ENCODE peak calls at places on chromosomes 7 and 10, in six cellular contexts. One of them, this sample, is unnamed.
A peak's percentile ranks its signal among the peaks of the same experiment; 100 is the strongest.

GRCh38 chr10:55283041-55283440 is 482.0 kb upstream of the PCDH15 start:
- DNase-seq in fibroblast of lung: peak; percentile 26
- DNase-seq in colonic mucosa: no peak
- DNase-seq in psoas muscle: no peak
- DNase-seq in neural progenitor cell: no peak
- DNase-seq in hepatocyte: no peak
- DNase-seq in this sample: no peak

GRCh38 chr10:3780766-3781457 is 4.1 kb downstream of the KLF6 start:
- DNase-seq in psoas muscle: no peak
- DNase-seq in colonic mucosa: peak; percentile 25
- DNase-seq in neural progenitor cell: no peak
- DNase-seq in fibroblast of lung: no peak
- DNase-seq in hepatocyte: no peak
- DNase-seq in this sample: no peak

GRCh38 chr10:34423607-34424325 is 391.3 kb downstream of the PARD3 start:
- DNase-seq in psoas muscle: no peak
- DNase-seq in colonic mucosa: no peak
- DNase-seq in fibroblast of lung: no peak
- DNase-seq in hepatocyte: no peak
- DNase-seq in neural progenitor cell: no peak
- DNase-seq in this sample: no peak

GRCh38 chr7:34849163-34849960 is 187.9 kb downstream of the DPY19L1 start:
- DNase-seq in hepatocyte: no peak
- DNase-seq in psoas muscle: no peak
- DNase-seq in neural progenitor cell: no peak
- DNase-seq in colonic mucosa: no peak
- DNase-seq in fibroblast of lung: peak; percentile 37
- DNase-seq in this sample: no peak

GRCh38 chr7:114931656-114932011 is 9.7 kb downstream of the MDFIC start:
- DNase-seq in psoas muscle: no peak
- DNase-seq in neural progenitor cell: no peak
- DNase-seq in colonic mucosa: no peak
- DNase-seq in fibroblast of lung: no peak
- DNase-seq in hepatocyte: no peak
- DNase-seq in this sample: no peak

GRCh38 chr7:77497079-77497478 is 40.0 kb upstream of the PTPN12 start:
- DNase-seq in neural progenitor cell: no peak
- DNase-seq in psoas muscle: no peak
- DNase-seq in fibroblast of lung: no peak
- DNase-seq in colonic mucosa: no peak
- DNase-seq in hepatocyte: no peak
- DNase-seq in this sample: no peak

GRCh38 chr10:63217120-63217605 is 84.0 kb downstream of the NRBF2 start:
- DNase-seq in psoas muscle: no peak
- DNase-seq in hepatocyte: peak; percentile 63
- DNase-seq in colonic mucosa: no peak
- DNase-seq in fibroblast of lung: peak; percentile 50
- DNase-seq in neural progenitor cell: peak; percentile 61
- DNase-seq in this sample: no peak

GRCh38 chr7:32481176-32481575 is 9.0 kb downstream of the LSM5 start:
- DNase-seq in psoas muscle: no peak
- DNase-seq in colonic mucosa: no peak
- DNase-seq in hepatocyte: no peak
- DNase-seq in fibroblast of lung: no peak
- DNase-seq in neural progenitor cell: no peak
- DNase-seq in this sample: no peak

GRCh38 chr10:110504111-110504735 is 6.5 kb downstream of the DUSP5 start:
- DNase-seq in psoas muscle: no peak
- DNase-seq in hepatocyte: no peak
- DNase-seq in colonic mucosa: peak; percentile 45
- DNase-seq in neural progenitor cell: no peak
- DNase-seq in fibroblast of lung: peak; percentile 81
- DNase-seq in this sample: no peak

GRCh38 chr7:83738436-83738835 is 89.5 kb upstream of the SEMA3E start:
- DNase-seq in colonic mucosa: no peak
- DNase-seq in fibroblast of lung: no peak
- DNase-seq in neural progenitor cell: peak; percentile 32
- DNase-seq in hepatocyte: no peak
- DNase-seq in psoas muscle: no peak
- DNase-seq in this sample: no peak

GRCh38 chr7:74078461-74078860 is 5.1 kb upstream of the LIMK1 start:
- DNase-seq in hepatocyte: no peak
- DNase-seq in psoas muscle: no peak
- DNase-seq in colonic mucosa: no peak
- DNase-seq in fibroblast of lung: no peak
- DNase-seq in neural progenitor cell: no peak
- DNase-seq in this sample: no peak

GRCh38 chr7:112723416-112723815 is 66.8 kb downstream of the TMEM168 start:
- DNase-seq in hepatocyte: no peak
- DNase-seq in neural progenitor cell: no peak
- DNase-seq in psoas muscle: no peak
- DNase-seq in fibroblast of lung: peak; percentile 43
- DNase-seq in colonic mucosa: no peak
- DNase-seq in this sample: no peak

GRCh38 chr10:110416776-110417732 is 80.7 kb upstream of the DUSP5 start:
- DNase-seq in psoas muscle: no peak
- DNase-seq in fibroblast of lung: no peak
- DNase-seq in neural progenitor cell: no peak
- DNase-seq in colonic mucosa: peak; percentile 74
- DNase-seq in hepatocyte: no peak
- DNase-seq in this sample: peak; percentile 75

GRCh38 chr7:68408873-68409272 is 1189.4 kb upstream of the AUTS2 start:
- DNase-seq in hepatocyte: no peak
- DNase-seq in colonic mucosa: no peak
- DNase-seq in psoas muscle: no peak
- DNase-seq in neural progenitor cell: no peak
- DNase-seq in fibroblast of lung: no peak
- DNase-seq in this sample: no peak

GRCh38 chr7:28062197-28062988 is 118.2 kb downstream of the JAZF1 start:
- DNase-seq in colonic mucosa: peak; percentile 82
- DNase-seq in fibroblast of lung: peak; percentile 44
- DNase-seq in hepatocyte: peak; percentile 83
- DNase-seq in psoas muscle: peak; percentile 83
- DNase-seq in neural progenitor cell: peak; percentile 86
- DNase-seq in this sample: peak; percentile 80

GRCh38 chr10:102003541-102003940 is 52.4 kb downstream of the ARMH3 start:
- DNase-seq in neural progenitor cell: no peak
- DNase-seq in fibroblast of lung: no peak
- DNase-seq in psoas muscle: no peak
- DNase-seq in hepatocyte: no peak
- DNase-seq in colonic mucosa: no peak
- DNase-seq in this sample: no peak

GRCh38 chr7:87853237-87853864 is 22.8 kb downstream of the SLC25A40 start:
- DNase-seq in fibroblast of lung: no peak
- DNase-seq in colonic mucosa: no peak
- DNase-seq in psoas muscle: no peak
- DNase-seq in hepatocyte: no peak
- DNase-seq in neural progenitor cell: no peak
- DNase-seq in this sample: no peak

GRCh38 chr7:6299774-6300173 is 27.4 kb upstream of the CYTH3 start:
- DNase-seq in hepatocyte: no peak
- DNase-seq in psoas muscle: no peak
- DNase-seq in fibroblast of lung: no peak
- DNase-seq in colonic mucosa: no peak
- DNase-seq in neural progenitor cell: no peak
- DNase-seq in this sample: peak; percentile 3

GRCh38 chr10:43849551-43849950 is 200.9 kb upstream of the ZNF32 start:
- DNase-seq in psoas muscle: no peak
- DNase-seq in colonic mucosa: no peak
- DNase-seq in neural progenitor cell: no peak
- DNase-seq in fibroblast of lung: no peak
- DNase-seq in hepatocyte: no peak
- DNase-seq in this sample: no peak

GRCh38 chr10:74900297-74900696 is 73.9 kb downstream of the KAT6B start:
- DNase-seq in psoas muscle: no peak
- DNase-seq in neural progenitor cell: no peak
- DNase-seq in colonic mucosa: no peak
- DNase-seq in hepatocyte: no peak
- DNase-seq in fibroblast of lung: no peak
- DNase-seq in this sample: no peak

GRCh38 chr7:27179503-27180430 is 5.3 kb downstream of the HOXA11 start:
- DNase-seq in neural progenitor cell: peak; percentile 62
- DNase-seq in psoas muscle: peak; percentile 90
- DNase-seq in hepatocyte: peak; percentile 87
- DNase-seq in fibroblast of lung: peak; percentile 23
- DNase-seq in colonic mucosa: peak; percentile 90
- DNase-seq in this sample: peak; percentile 92

GRCh38 chr10:100728928-100729876 is 16.2 kb upstream of the PAX2 start:
- DNase-seq in hepatocyte: peak; percentile 64
- DNase-seq in fibroblast of lung: peak; percentile 19
- DNase-seq in colonic mucosa: peak; percentile 31
- DNase-seq in psoas muscle: no peak
- DNase-seq in neural progenitor cell: peak; percentile 86
- DNase-seq in this sample: peak; percentile 32
- H3K4me3 ChIP-seq in hepatocyte: no peak overlapping the region
- H3K4me3 ChIP-seq in fibroblast of lung: no peak overlapping the region
- H3K4me3 ChIP-seq in colonic mucosa: no peak overlapping the region
- H3K4me3 ChIP-seq in psoas muscle: peak overlapping the region; percentile 50
- H3K4me3 ChIP-seq in neural progenitor cell: peak overlapping the region; percentile 4
- H3K4me3 ChIP-seq in this sample: no peak overlapping the region

GRCh38 chr7:145263886-145264285 is 428.0 kb upstream of the TPK1 start:
- DNase-seq in psoas muscle: no peak
- DNase-seq in hepatocyte: no peak
- DNase-seq in neural progenitor cell: no peak
- DNase-seq in fibroblast of lung: no peak
- DNase-seq in colonic mucosa: no peak
- DNase-seq in this sample: no peak

GRCh38 chr7:145269418-145270161 is 433.7 kb upstream of the TPK1 start:
- DNase-seq in fibroblast of lung: no peak
- DNase-seq in colonic mucosa: no peak
- DNase-seq in hepatocyte: no peak
- DNase-seq in psoas muscle: no peak
- DNase-seq in neural progenitor cell: no peak
- DNase-seq in this sample: no peak

GRCh38 chr7:145265180-145265579 is 429.3 kb upstream of the TPK1 start:
- DNase-seq in psoas muscle: no peak
- DNase-seq in neural progenitor cell: no peak
- DNase-seq in fibroblast of lung: no peak
- DNase-seq in colonic mucosa: no peak
- DNase-seq in hepatocyte: no peak
- DNase-seq in this sample: no peak
- H3K4me1 ChIP-seq in psoas muscle: no peaks in the 10 kb centered on the region
- H3K4me1 ChIP-seq in neural progenitor cell: no peaks in the 10 kb centered on the region
- H3K4me1 ChIP-seq in fibroblast of lung: no peaks in the 10 kb centered on the region
- H3K4me1 ChIP-seq in colonic mucosa: no peaks in the 10 kb centered on the region
- H3K4me1 ChIP-seq in hepatocyte: no peaks in the 10 kb centered on the region
- H3K4me1 ChIP-seq in this sample: no peaks in the 10 kb centered on the region

DNA sequence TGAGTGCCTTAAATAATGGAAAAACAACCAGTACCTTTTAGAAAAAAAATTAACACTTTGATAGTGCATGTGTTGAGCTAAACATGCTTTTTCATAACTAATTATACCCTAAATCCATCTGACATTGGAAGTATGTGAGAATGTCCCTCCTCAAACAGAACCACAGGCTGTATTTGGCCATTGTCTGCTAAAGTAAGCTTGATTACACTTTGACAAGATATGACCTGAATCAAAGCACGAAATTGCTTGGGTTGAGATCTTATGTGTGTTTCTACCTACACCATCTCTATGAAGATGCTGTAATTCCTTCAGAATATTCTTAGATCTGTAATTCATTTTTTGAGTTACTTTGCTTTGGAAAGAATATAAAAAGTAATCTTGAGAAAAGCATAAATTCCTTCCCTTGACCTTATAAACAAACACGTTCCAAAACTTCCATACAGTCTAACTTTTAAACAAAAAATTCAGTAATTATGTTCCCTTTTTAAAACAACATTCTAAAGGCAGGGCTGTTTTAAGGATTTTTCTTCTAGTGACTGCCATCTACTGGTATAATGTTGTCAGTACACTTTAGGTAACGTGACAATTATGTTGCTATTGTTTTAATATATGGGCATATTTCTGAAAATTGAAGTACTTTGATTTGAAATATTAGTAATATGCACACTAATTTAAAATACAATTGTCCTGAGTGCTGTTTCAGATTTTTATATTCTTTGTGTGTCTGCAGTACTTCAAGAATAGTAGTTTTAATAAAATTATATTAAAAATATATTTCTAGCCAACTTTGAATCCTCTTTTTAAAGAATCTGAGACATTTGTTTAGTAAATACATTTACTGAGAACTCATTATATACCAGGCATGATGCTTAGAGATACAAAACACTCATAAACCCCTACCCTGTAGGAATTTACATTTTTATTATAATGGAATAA is 20.9 kb downstream of the CD36 start:
- DNase-seq in colonic mucosa: no peak
- DNase-seq in psoas muscle: no peak
- DNase-seq in neural progenitor cell: peak; percentile 37
- DNase-seq in hepatocyte: peak; percentile 36
- DNase-seq in fibroblast of lung: peak; percentile 25
- DNase-seq in this sample: no peak
- TF ChIP-seq CTCF in colonic mucosa: peak; percentile 52
- TF ChIP-seq CTCF in psoas muscle: peak; percentile 79
- TF ChIP-seq CTCF in neural progenitor cell: peak; percentile 78
- TF ChIP-seq CTCF in hepatocyte: peak; percentile 95
- TF ChIP-seq CTCF in fibroblast of lung: no peak
- TF ChIP-seq CTCF in this sample: peak; percentile 65

GRCh38 chr7:117110480-117111315 is 157.4 kb downstream of the ST7 start:
- DNase-seq in neural progenitor cell: no peak
- DNase-seq in psoas muscle: no peak
- DNase-seq in fibroblast of lung: no peak
- DNase-seq in hepatocyte: peak; percentile 35
- DNase-seq in colonic mucosa: no peak
- DNase-seq in this sample: peak; percentile 12
- H3K4me3 ChIP-seq in neural progenitor cell: no peak overlapping the region
- H3K4me3 ChIP-seq in psoas muscle: peak overlapping the region; percentile 34
- H3K4me3 ChIP-seq in fibroblast of lung: no peak overlapping the region
- H3K4me3 ChIP-seq in hepatocyte: no peak overlapping the region
- H3K4me3 ChIP-seq in colonic mucosa: no peak overlapping the region
- H3K4me3 ChIP-seq in this sample: no peak overlapping the region

This sample was measured in mucosa of descending colon.